ENCODE peak calls at places on chromosomes 7 and 10, in nine cellular contexts. One of them, this sample, is unnamed.

GRCh38 chr7:157211710-157212109 is 73.0 kb downstream of the UBE3C start:
- DNase-seq in GM23338: no peak
- DNase-seq in transverse colon: no peak
- DNase-seq in GM12891: no peak
- DNase-seq in Panc1: no peak
- DNase-seq in HCT116: no peak
- DNase-seq in suprapubic skin: no peak
- DNase-seq in HL-60: no peak
- DNase-seq in esophagus muscularis mucosa: no peak
- DNase-seq in this sample: no peak

GRCh38 chr10:118373786-118374185 is 31.7 kb upstream of the FAM204A start:
- DNase-seq in transverse colon: no peak
- DNase-seq in Panc1: no peak
- DNase-seq in suprapubic skin: no peak
- DNase-seq in GM23338: no peak
- DNase-seq in GM12891: no peak
- DNase-seq in HL-60: no peak
- DNase-seq in HCT116: no peak
- DNase-seq in esophagus muscularis mucosa: no peak
- DNase-seq in this sample: no peak

GRCh38 chr7:46139079-46139478 is 218.0 kb upstream of the IGFBP3 start:
- DNase-seq in Panc1: no peak
- DNase-seq in suprapubic skin: no peak
- DNase-seq in transverse colon: no peak
- DNase-seq in GM12891: no peak
- DNase-seq in HCT116: no peak
- DNase-seq in esophagus muscularis mucosa: no peak
- DNase-seq in GM23338: no peak
- DNase-seq in HL-60: no peak
- DNase-seq in this sample: no peak

GRCh38 chr10:124119933-124120332 is 26.5 kb upstream of the CHST15 start:
- DNase-seq in transverse colon: no peak
- DNase-seq in esophagus muscularis mucosa: no peak
- DNase-seq in suprapubic skin: no peak
- DNase-seq in HCT116: no peak
- DNase-seq in GM23338: no peak
- DNase-seq in HL-60: no peak
- DNase-seq in GM12891: no peak
- DNase-seq in Panc1: no peak
- DNase-seq in this sample: no peak

GRCh38 chr10:14588084-14588937 is 186.4 kb downstream of the FAM107B start:
- DNase-seq in HL-60: peak
- DNase-seq in transverse colon: no peak
- DNase-seq in HCT116: no peak
- DNase-seq in Panc1: no peak
- DNase-seq in GM12891: no peak
- DNase-seq in suprapubic skin: no peak
- DNase-seq in esophagus muscularis mucosa: no peak
- DNase-seq in GM23338: no peak
- DNase-seq in this sample: no peak

GRCh38 chr10:11823122-11823988 is at the start of gene PROSER2:
- DNase-seq in suprapubic skin: peak
- DNase-seq in transverse colon: peak
- DNase-seq in GM23338: peak
- DNase-seq in GM12891: peak
- DNase-seq in HCT116: peak
- DNase-seq in esophagus muscularis mucosa: no peak
- DNase-seq in HL-60: peak
- DNase-seq in Panc1: no peak
- DNase-seq in this sample: peak

GRCh38 chr7:35619863-35620262 is 75.1 kb downstream of the HERPUD2 start:
- DNase-seq in Panc1: no peak
- DNase-seq in suprapubic skin: no peak
- DNase-seq in transverse colon: no peak
- DNase-seq in HL-60: no peak
- DNase-seq in esophagus muscularis mucosa: no peak
- DNase-seq in GM23338: no peak
- DNase-seq in GM12891: no peak
- DNase-seq in HCT116: no peak
- DNase-seq in this sample: no peak

GRCh38 chr7:106692450-106693051 is 31.6 kb upstream of the CCDC71L start:
- DNase-seq in esophagus muscularis mucosa: no peak
- DNase-seq in HL-60: no peak
- DNase-seq in HCT116: no peak
- DNase-seq in GM12891: no peak
- DNase-seq in suprapubic skin: no peak
- DNase-seq in transverse colon: no peak
- DNase-seq in Panc1: no peak
- DNase-seq in GM23338: no peak
- DNase-seq in this sample: no peak

GRCh38 chr10:31171402-31172120 is 139.9 kb upstream of the ZNF438 start:
- DNase-seq in GM23338: no peak
- DNase-seq in esophagus muscularis mucosa: no peak
- DNase-seq in GM12891: no peak
- DNase-seq in suprapubic skin: no peak
- DNase-seq in Panc1: no peak
- DNase-seq in HCT116: no peak
- DNase-seq in transverse colon: no peak
- DNase-seq in HL-60: no peak
- DNase-seq in this sample: no peak

GRCh38 chr10:34653530-34653929 is 161.6 kb downstream of the PARD3 start:
- DNase-seq in transverse colon: no peak
- DNase-seq in suprapubic skin: no peak
- DNase-seq in HL-60: no peak
- DNase-seq in Panc1: no peak
- DNase-seq in GM12891: no peak
- DNase-seq in GM23338: no peak
- DNase-seq in esophagus muscularis mucosa: no peak
- DNase-seq in HCT116: no peak
- DNase-seq in this sample: no peak

GRCh38 chr10:51862149-51862548 is 162.8 kb upstream of the CSTF2T start:
- DNase-seq in suprapubic skin: no peak
- DNase-seq in HCT116: no peak
- DNase-seq in transverse colon: no peak
- DNase-seq in HL-60: no peak
- DNase-seq in GM23338: no peak
- DNase-seq in GM12891: no peak
- DNase-seq in esophagus muscularis mucosa: no peak
- DNase-seq in Panc1: no peak
- DNase-seq in this sample: no peak

GRCh38 chr10:133378251-133379096 is 588 bp upstream of the PAOX start:
- DNase-seq in HCT116: no peak
- DNase-seq in transverse colon: peak
- DNase-seq in Panc1: no peak
- DNase-seq in suprapubic skin: peak
- DNase-seq in GM12891: no peak
- DNase-seq in esophagus muscularis mucosa: no peak
- DNase-seq in GM23338: peak
- DNase-seq in HL-60: peak
- DNase-seq in this sample: peak

GRCh38 chr7:18494821-18495408 is 634 bp upstream of the HDAC9 start:
- DNase-seq in GM12891: no peak
- DNase-seq in HL-60: no peak
- DNase-seq in GM23338: peak
- DNase-seq in HCT116: no peak
- DNase-seq in Panc1: no peak
- DNase-seq in transverse colon: no peak
- DNase-seq in esophagus muscularis mucosa: no peak
- DNase-seq in suprapubic skin: no peak
- DNase-seq in this sample: no peak

GRCh38 chr10:98382691-98383101 is 32.3 kb downstream of the PYROXD2 start:
- DNase-seq in HL-60: no peak
- DNase-seq in HCT116: no peak
- DNase-seq in transverse colon: no peak
- DNase-seq in suprapubic skin: no peak
- DNase-seq in GM23338: no peak
- DNase-seq in GM12891: no peak
- DNase-seq in Panc1: no peak
- DNase-seq in esophagus muscularis mucosa: no peak
- DNase-seq in this sample: no peak

GRCh38 chr7:132590162-132590561 is 13.9 kb upstream of the PLXNA4 start:
- DNase-seq in Panc1: no peak
- DNase-seq in HCT116: no peak
- DNase-seq in suprapubic skin: no peak
- DNase-seq in GM12891: no peak
- DNase-seq in HL-60: no peak
- DNase-seq in transverse colon: no peak
- DNase-seq in esophagus muscularis mucosa: no peak
- DNase-seq in GM23338: no peak
- DNase-seq in this sample: no peak

GRCh38 chr10:113585949-113586348 is 33.1 kb downstream of the HABP2 start:
- DNase-seq in HCT116: no peak
- DNase-seq in HL-60: no peak
- DNase-seq in Panc1: no peak
- DNase-seq in esophagus muscularis mucosa: no peak
- DNase-seq in transverse colon: no peak
- DNase-seq in suprapubic skin: no peak
- DNase-seq in GM12891: no peak
- DNase-seq in GM23338: no peak
- DNase-seq in this sample: no peak

GRCh38 chr10:112360308-112361270 is 13.3 kb upstream of the ACSL5 start:
- DNase-seq in GM12891: no peak
- DNase-seq in HCT116: no peak
- DNase-seq in GM23338: peak
- DNase-seq in HL-60: no peak
- DNase-seq in transverse colon: peak
- DNase-seq in esophagus muscularis mucosa: no peak
- DNase-seq in suprapubic skin: peak
- DNase-seq in Panc1: no peak
- DNase-seq in this sample: no peak

GRCh38 chr7:88933285-88933684 is 137.7 kb upstream of the TEX47 start:
- DNase-seq in GM23338: no peak
- DNase-seq in suprapubic skin: no peak
- DNase-seq in transverse colon: no peak
- DNase-seq in HL-60: no peak
- DNase-seq in GM12891: no peak
- DNase-seq in esophagus muscularis mucosa: no peak
- DNase-seq in Panc1: no peak
- DNase-seq in HCT116: no peak
- DNase-seq in this sample: no peak

GRCh38 chr7:6015917-6016652 is 7.0 kb downstream of the AIMP2 start:
- DNase-seq in HL-60: no peak
- DNase-seq in GM23338: no peak
- DNase-seq in GM12891: no peak
- DNase-seq in esophagus muscularis mucosa: no peak
- DNase-seq in suprapubic skin: peak
- DNase-seq in transverse colon: peak
- DNase-seq in HCT116: no peak
- DNase-seq in Panc1: peak
- DNase-seq in this sample: no peak

GRCh38 chr7:137254766-137255165 is 88.8 kb downstream of the PTN start:
- DNase-seq in GM23338: no peak
- DNase-seq in HL-60: no peak
- DNase-seq in esophagus muscularis mucosa: no peak
- DNase-seq in HCT116: no peak
- DNase-seq in suprapubic skin: no peak
- DNase-seq in Panc1: no peak
- DNase-seq in transverse colon: no peak
- DNase-seq in GM12891: no peak
- DNase-seq in this sample: no peak
- TF ChIP-seq POLR2AphosphoS5 in GM23338: no peak
- TF ChIP-seq POLR2AphosphoS5 in HL-60: no peak
- TF ChIP-seq POLR2AphosphoS5 in esophagus muscularis mucosa: no peak
- TF ChIP-seq POLR2AphosphoS5 in HCT116: no peak
- TF ChIP-seq POLR2AphosphoS5 in suprapubic skin: no peak
- TF ChIP-seq POLR2AphosphoS5 in Panc1: no peak
- TF ChIP-seq POLR2AphosphoS5 in transverse colon: no peak
- TF ChIP-seq POLR2AphosphoS5 in GM12891: no peak
- TF ChIP-seq POLR2AphosphoS5 in this sample: no peak

GRCh38 chr10:93580824-93581223 is 14.4 kb downstream of the FFAR4 start:
- DNase-seq in GM23338: peak
- DNase-seq in HCT116: no peak
- DNase-seq in esophagus muscularis mucosa: no peak
- DNase-seq in HL-60: no peak
- DNase-seq in suprapubic skin: no peak
- DNase-seq in GM12891: no peak
- DNase-seq in Panc1: no peak
- DNase-seq in transverse colon: no peak
- DNase-seq in this sample: no peak
- TF ChIP-seq POLR2AphosphoS5 in GM23338: no peak
- TF ChIP-seq POLR2AphosphoS5 in HCT116: no peak
- TF ChIP-seq POLR2AphosphoS5 in esophagus muscularis mucosa: no peak
- TF ChIP-seq POLR2AphosphoS5 in HL-60: no peak
- TF ChIP-seq POLR2AphosphoS5 in suprapubic skin: no peak
- TF ChIP-seq POLR2AphosphoS5 in GM12891: no peak
- TF ChIP-seq POLR2AphosphoS5 in Panc1: no peak
- TF ChIP-seq POLR2AphosphoS5 in transverse colon: no peak
- TF ChIP-seq POLR2AphosphoS5 in this sample: no peak

GRCh38 chr7:127909424-127910152 is 121.6 kb downstream of the LRRC4 start:
- DNase-seq in HL-60: no peak
- DNase-seq in transverse colon: no peak
- DNase-seq in GM12891: no peak
- DNase-seq in esophagus muscularis mucosa: no peak
- DNase-seq in HCT116: no peak
- DNase-seq in suprapubic skin: no peak
- DNase-seq in Panc1: no peak
- DNase-seq in GM23338: no peak
- DNase-seq in this sample: no peak

GRCh38 chr7:127913686-127914085 is 117.6 kb downstream of the LRRC4 start:
- DNase-seq in esophagus muscularis mucosa: no peak
- DNase-seq in Panc1: no peak
- DNase-seq in HCT116: no peak
- DNase-seq in GM23338: no peak
- DNase-seq in transverse colon: no peak
- DNase-seq in suprapubic skin: no peak
- DNase-seq in GM12891: no peak
- DNase-seq in HL-60: no peak
- DNase-seq in this sample: no peak

GRCh38 chr7:127914693-127915092 is 116.5 kb downstream of the LRRC4 start:
- DNase-seq in GM23338: no peak
- DNase-seq in transverse colon: no peak
- DNase-seq in Panc1: no peak
- DNase-seq in HCT116: no peak
- DNase-seq in suprapubic skin: no peak
- DNase-seq in esophagus muscularis mucosa: no peak
- DNase-seq in GM12891: no peak
- DNase-seq in HL-60: no peak
- DNase-seq in this sample: no peak

GRCh38 chr7:127911968-127912511 is 119.2 kb downstream of the LRRC4 start:
- DNase-seq in suprapubic skin: no peak
- DNase-seq in transverse colon: no peak
- DNase-seq in HCT116: no peak
- DNase-seq in HL-60: no peak
- DNase-seq in Panc1: no peak
- DNase-seq in GM23338: no peak
- DNase-seq in GM12891: no peak
- DNase-seq in esophagus muscularis mucosa: no peak
- DNase-seq in this sample: no peak

GRCh38 chr7:127912901-127913300 is 118.3 kb downstream of the LRRC4 start:
- DNase-seq in Panc1: no peak
- DNase-seq in esophagus muscularis mucosa: no peak
- DNase-seq in transverse colon: no peak
- DNase-seq in suprapubic skin: no peak
- DNase-seq in HL-60: no peak
- DNase-seq in HCT116: no peak
- DNase-seq in GM12891: no peak
- DNase-seq in GM23338: peak
- DNase-seq in this sample: no peak
- TF ChIP-seq POLR2AphosphoS5 in Panc1: no peak
- TF ChIP-seq POLR2AphosphoS5 in esophagus muscularis mucosa: no peak
- TF ChIP-seq POLR2AphosphoS5 in transverse colon: no peak
- TF ChIP-seq POLR2AphosphoS5 in suprapubic skin: no peak
- TF ChIP-seq POLR2AphosphoS5 in HL-60: no peak
- TF ChIP-seq POLR2AphosphoS5 in HCT116: no peak
- TF ChIP-seq POLR2AphosphoS5 in GM12891: no peak
- TF ChIP-seq POLR2AphosphoS5 in GM23338: no peak
- TF ChIP-seq POLR2AphosphoS5 in this sample: no peak

GRCh38 chr7:119439192-119439591 is 833.8 kb upstream of the KCND2 start:
- DNase-seq in HCT116: no peak
- DNase-seq in HL-60: no peak
- DNase-seq in GM12891: no peak
- DNase-seq in Panc1: no peak
- DNase-seq in esophagus muscularis mucosa: no peak
- DNase-seq in suprapubic skin: no peak
- DNase-seq in transverse colon: no peak
- DNase-seq in GM23338: no peak
- DNase-seq in this sample: no peak
- TF ChIP-seq POLR2AphosphoS5 in HCT116: no peak
- TF ChIP-seq POLR2AphosphoS5 in HL-60: no peak
- TF ChIP-seq POLR2AphosphoS5 in GM12891: no peak
- TF ChIP-seq POLR2AphosphoS5 in Panc1: no peak
- TF ChIP-seq POLR2AphosphoS5 in esophagus muscularis mucosa: no peak
- TF ChIP-seq POLR2AphosphoS5 in suprapubic skin: no peak
- TF ChIP-seq POLR2AphosphoS5 in transverse colon: no peak
- TF ChIP-seq POLR2AphosphoS5 in GM23338: no peak
- TF ChIP-seq POLR2AphosphoS5 in this sample: no peak